ENCODE peak calls at places on chromosome 1, in four cellular contexts. N is hepatic stellate cell, Z is GM12891, E is fibroblast of the conjunctiva. K is an unnamed sample.
A peak's percentile ranks its signal among the peaks of the same experiment; 100 is the strongest.

GRCh38 chr1:70497152-70497551 is 86.1 kb downstream of the CTH start:
- DNase-seq in Z (no peak), E (no peak), N (no peak), K (no peak)

GRCh38 chr1:77858725-77859124 is 29.7 kb upstream of the NEXN start:
- DNase-seq in Z (no peak), E (no peak), N (no peak), K (no peak)

GRCh38 chr1:205440476-205441317 is 15.1 kb downstream of the BLACAT1 start:
- DNase-seq in E (no peak), Z (peak; percentile 68), N (no peak), K (peak; percentile 93)

GRCh38 chr1:99598738-99599411 is 47.0 kb upstream of the PALMD start:
- DNase-seq in N (no peak), E (no peak), Z (no peak), K (no peak)

GRCh38 chr1:167333703-167334102 is 113.0 kb downstream of the POU2F1 start:
- DNase-seq in N (no peak), Z (no peak), E (no peak), K (no peak)

GRCh38 chr1:12125422-12126355 is 41.1 kb upstream of the TNFRSF1B start:
- DNase-seq in Z (no peak), N (no peak), E (no peak), K (no peak)

GRCh38 chr1:74584185-74584584 is 71.8 kb upstream of the LRRC53 start:
- DNase-seq in E (no peak), Z (no peak), N (no peak), K (no peak)

GRCh38 chr1:190478193-190479007 is 736 bp upstream of the BRINP3 start:
- DNase-seq in E (no peak), N (no peak), Z (no peak), K (peak; percentile 64)

GRCh38 chr1:85445906-85446305 is 19.1 kb downstream of the DDAH1 start:
- DNase-seq in Z (no peak), E (no peak), N (no peak), K (peak; percentile 28)

GRCh38 chr1:170669586-170670332 is 5.8 kb downstream of the PRRX1 start:
- DNase-seq in E (no peak), Z (no peak), N (no peak), K (no peak)

GRCh38 chr1:37989381-37989930 is 366 bp downstream of the SF3A3 start:
- DNase-seq in E (no peak), Z (no peak), N (peak; percentile 34), K (peak; percentile 40)

GRCh38 chr1:208162903-208163302 is 81.3 kb downstream of the PLXNA2 start:
- DNase-seq in E (no peak), N (no peak), Z (no peak), K (peak; percentile 63)

GRCh38 chr1:6969106-6969505 is 183.9 kb downstream of the CAMTA1 start:
- DNase-seq in N (no peak), Z (no peak), E (no peak), K (no peak)

GRCh38 chr1:197076585-197076984 is 9.5 kb upstream of the F13B start:
- DNase-seq in Z (no peak), E (no peak), N (no peak), K (no peak)